ENCODE peak calls at places on chromosome 21, in four cellular contexts. X is heart right ventricle, U is HT-29, I is nucleus accumbens. S is an unnamed sample.

GRCh38 chr21:14541840-14542495 is 4.1 kb downstream of the SAMSN1 start:
- DNase-seq in I (no peak), U (no peak), X (no peak), S (no peak)

GRCh38 chr21:25911730-25912401 is 177.1 kb downstream of the GABPA start:
- DNase-seq in I (no peak), X (peak), U (no peak), S (no peak)

GRCh38 chr21:44421901-44422840 is 33.1 kb upstream of the LRRC3 start:
- DNase-seq in I (no peak), X (no peak), U (no peak), S (no peak)

GRCh38 chr21:32484706-32485380 is 72.3 kb downstream of the EVA1C start:
- DNase-seq in I (peak), U (peak), X (no peak), S (no peak)

GRCh38 chr21:38843806-38844479 is 38.2 kb downstream of the ETS2 start:
- DNase-seq in X (no peak), I (no peak), U (no peak), S (no peak)

GRCh38 chr21:37758997-37759396 is 157.3 kb downstream of the KCNJ6 start:
- DNase-seq in U (peak), X (no peak), I (no peak), S (peak)

GRCh38 chr21:44734026-44734745 is 22.8 kb upstream of the TSPEAR start:
- DNase-seq in I (no peak), X (no peak), U (no peak), S (no peak)

GRCh38 chr21:39314155-39315027 is 959 bp upstream of the BRWD1 start:
- DNase-seq in U (peak), X (peak), I (peak), S (peak)

GRCh38 chr21:41783476-41784150 is 16.8 kb upstream of the RIPK4 start:
- DNase-seq in X (no peak), I (no peak), U (peak), S (peak)

GRCh38 chr21:45799765-45800338 is 156.3 kb downstream of the PCBP3 start:
- DNase-seq in I (no peak), X (no peak), U (no peak), S (no peak)

GRCh38 chr21:35086357-35086756 is 37.3 kb upstream of the RUNX1 start:
- DNase-seq in I (no peak), X (no peak), U (no peak), S (no peak)

S was measured in LoVo.